ENCODE peak calls at places on chromosomes 12 and 14, in nine cellular contexts. One of them, this sample, is unnamed.

GRCh38 chr12:80195143-80195726 is 95.9 kb downstream of the OTOGL start:
- DNase-seq in stimulated activated CD8-positive, alpha-beta memory T cell treated with anti-CD3 and anti-CD28 coated beads, Interleukin-15, amount 100 ng/mL, for 24 hours: no peak
- DNase-seq in NCI-H748 treated with DMSO at 0.1 percent for 48 hours: peak; percentile 57
- DNase-seq in fibroblast of the conjunctiva: peak; percentile 65
- DNase-seq in endothelial cell: peak; percentile 52
- DNase-seq in activated T-cell treated with anti-CD3 and anti-CD28 coated beads, Interleukin-2, amount 50 U/mL, for 72 hours: no peak
- DNase-seq in DMS79 treated with DMSO at 0.1 percent for 48 hours: peak; percentile 6
- DNase-seq in Panc1: peak; percentile 20
- DNase-seq in HFFc6: peak; percentile 62
- DNase-seq in this sample: no peak

GRCh38 chr12:90940872-90941499 is 14.0 kb downstream of the CCER1 start:
- DNase-seq in stimulated activated CD8-positive, alpha-beta memory T cell treated with anti-CD3 and anti-CD28 coated beads, Interleukin-15, amount 100 ng/mL, for 24 hours: no peak
- DNase-seq in NCI-H748 treated with DMSO at 0.1 percent for 48 hours: peak; percentile 58
- DNase-seq in fibroblast of the conjunctiva: peak; percentile 59
- DNase-seq in endothelial cell: no peak
- DNase-seq in activated T-cell treated with anti-CD3 and anti-CD28 coated beads, Interleukin-2, amount 50 U/mL, for 72 hours: no peak
- DNase-seq in DMS79 treated with DMSO at 0.1 percent for 48 hours: no peak
- DNase-seq in Panc1: peak; percentile 15
- DNase-seq in HFFc6: peak; percentile 50
- DNase-seq in this sample: no peak

GRCh38 chr14:42149609-42150261 is 543.1 kb downstream of the LRFN5 start:
- DNase-seq in stimulated activated CD8-positive, alpha-beta memory T cell treated with anti-CD3 and anti-CD28 coated beads, Interleukin-15, amount 100 ng/mL, for 24 hours: no peak
- DNase-seq in NCI-H748 treated with DMSO at 0.1 percent for 48 hours: no peak
- DNase-seq in fibroblast of the conjunctiva: no peak
- DNase-seq in endothelial cell: no peak
- DNase-seq in activated T-cell treated with anti-CD3 and anti-CD28 coated beads, Interleukin-2, amount 50 U/mL, for 72 hours: no peak
- DNase-seq in DMS79 treated with DMSO at 0.1 percent for 48 hours: no peak
- DNase-seq in Panc1: no peak
- DNase-seq in HFFc6: no peak
- DNase-seq in this sample: no peak

GRCh38 chr14:96121660-96122395 is 82.7 kb downstream of the C14orf132 start:
- DNase-seq in stimulated activated CD8-positive, alpha-beta memory T cell treated with anti-CD3 and anti-CD28 coated beads, Interleukin-15, amount 100 ng/mL, for 24 hours: no peak
- DNase-seq in NCI-H748 treated with DMSO at 0.1 percent for 48 hours: no peak
- DNase-seq in fibroblast of the conjunctiva: no peak
- DNase-seq in endothelial cell: no peak
- DNase-seq in activated T-cell treated with anti-CD3 and anti-CD28 coated beads, Interleukin-2, amount 50 U/mL, for 72 hours: no peak
- DNase-seq in DMS79 treated with DMSO at 0.1 percent for 48 hours: no peak
- DNase-seq in Panc1: no peak
- DNase-seq in HFFc6: peak; percentile 82
- DNase-seq in this sample: no peak

GRCh38 chr14:61710853-61711817 is 15.8 kb downstream of the HIF1A start:
- DNase-seq in stimulated activated CD8-positive, alpha-beta memory T cell treated with anti-CD3 and anti-CD28 coated beads, Interleukin-15, amount 100 ng/mL, for 24 hours: no peak
- DNase-seq in NCI-H748 treated with DMSO at 0.1 percent for 48 hours: peak; percentile 91
- DNase-seq in fibroblast of the conjunctiva: no peak
- DNase-seq in endothelial cell: no peak
- DNase-seq in activated T-cell treated with anti-CD3 and anti-CD28 coated beads, Interleukin-2, amount 50 U/mL, for 72 hours: no peak
- DNase-seq in DMS79 treated with DMSO at 0.1 percent for 48 hours: peak; percentile 36
- DNase-seq in Panc1: no peak
- DNase-seq in HFFc6: no peak
- DNase-seq in this sample: no peak

GRCh38 chr12:2324375-2324774 is 271.6 kb downstream of the CACNA1C start:
- DNase-seq in stimulated activated CD8-positive, alpha-beta memory T cell treated with anti-CD3 and anti-CD28 coated beads, Interleukin-15, amount 100 ng/mL, for 24 hours: no peak
- DNase-seq in NCI-H748 treated with DMSO at 0.1 percent for 48 hours: peak; percentile 55
- DNase-seq in fibroblast of the conjunctiva: no peak
- DNase-seq in endothelial cell: no peak
- DNase-seq in activated T-cell treated with anti-CD3 and anti-CD28 coated beads, Interleukin-2, amount 50 U/mL, for 72 hours: no peak
- DNase-seq in DMS79 treated with DMSO at 0.1 percent for 48 hours: peak; percentile 96
- DNase-seq in Panc1: no peak
- DNase-seq in HFFc6: no peak
- DNase-seq in this sample: no peak

GRCh38 chr12:29104495-29104894 is 44.6 kb upstream of the FAR2 start:
- DNase-seq in stimulated activated CD8-positive, alpha-beta memory T cell treated with anti-CD3 and anti-CD28 coated beads, Interleukin-15, amount 100 ng/mL, for 24 hours: no peak
- DNase-seq in NCI-H748 treated with DMSO at 0.1 percent for 48 hours: no peak
- DNase-seq in fibroblast of the conjunctiva: no peak
- DNase-seq in endothelial cell: no peak
- DNase-seq in activated T-cell treated with anti-CD3 and anti-CD28 coated beads, Interleukin-2, amount 50 U/mL, for 72 hours: no peak
- DNase-seq in DMS79 treated with DMSO at 0.1 percent for 48 hours: no peak
- DNase-seq in Panc1: no peak
- DNase-seq in HFFc6: no peak
- DNase-seq in this sample: no peak

GRCh38 chr12:123063535-123063934 is 83.1 kb downstream of the ARL6IP4 start:
- DNase-seq in stimulated activated CD8-positive, alpha-beta memory T cell treated with anti-CD3 and anti-CD28 coated beads, Interleukin-15, amount 100 ng/mL, for 24 hours: no peak
- DNase-seq in NCI-H748 treated with DMSO at 0.1 percent for 48 hours: no peak
- DNase-seq in fibroblast of the conjunctiva: no peak
- DNase-seq in endothelial cell: peak; percentile 53
- DNase-seq in activated T-cell treated with anti-CD3 and anti-CD28 coated beads, Interleukin-2, amount 50 U/mL, for 72 hours: peak; percentile 35
- DNase-seq in DMS79 treated with DMSO at 0.1 percent for 48 hours: no peak
- DNase-seq in Panc1: no peak
- DNase-seq in HFFc6: no peak
- DNase-seq in this sample: no peak

GRCh38 chr12:106113042-106113441 is 25.7 kb downstream of the NUAK1 start:
- DNase-seq in stimulated activated CD8-positive, alpha-beta memory T cell treated with anti-CD3 and anti-CD28 coated beads, Interleukin-15, amount 100 ng/mL, for 24 hours: no peak
- DNase-seq in NCI-H748 treated with DMSO at 0.1 percent for 48 hours: no peak
- DNase-seq in fibroblast of the conjunctiva: no peak
- DNase-seq in endothelial cell: no peak
- DNase-seq in activated T-cell treated with anti-CD3 and anti-CD28 coated beads, Interleukin-2, amount 50 U/mL, for 72 hours: peak; percentile 18
- DNase-seq in DMS79 treated with DMSO at 0.1 percent for 48 hours: no peak
- DNase-seq in Panc1: no peak
- DNase-seq in HFFc6: peak; percentile 62
- DNase-seq in this sample: no peak

GRCh38 chr14:94575730-94576585 is 5.3 kb upstream of the SERPINA5 start:
- DNase-seq in stimulated activated CD8-positive, alpha-beta memory T cell treated with anti-CD3 and anti-CD28 coated beads, Interleukin-15, amount 100 ng/mL, for 24 hours: no peak
- DNase-seq in NCI-H748 treated with DMSO at 0.1 percent for 48 hours: no peak
- DNase-seq in fibroblast of the conjunctiva: no peak
- DNase-seq in endothelial cell: no peak
- DNase-seq in activated T-cell treated with anti-CD3 and anti-CD28 coated beads, Interleukin-2, amount 50 U/mL, for 72 hours: no peak
- DNase-seq in DMS79 treated with DMSO at 0.1 percent for 48 hours: no peak
- DNase-seq in Panc1: no peak
- DNase-seq in HFFc6: no peak
- DNase-seq in this sample: no peak

This sample was measured in upper lobe of right lung.